ENCODE peak calls at places on chromosomes 16 and 17, in four cellular contexts. Z is cardiac muscle cell, T is progenitor cell of endocrine pancreas, B is skeletal muscle cell. Q is an unnamed sample.

GRCh38 chr17:71461504-71462197 is 659.2 kb upstream of the SOX9 start:
- DNase-seq in Z (no peak), T (no peak), B (no peak), Q (no peak)

GRCh38 chr16:53430363-53430762 is 3.9 kb upstream of the RBL2 start:
- DNase-seq in Z (no peak), T (no peak), B (no peak), Q (no peak)

GRCh38 chr17:45722161-45722560 is 62.0 kb upstream of the CRHR1 start:
- DNase-seq in Z (peak), T (no peak), B (no peak), Q (peak)

GRCh38 chr17:55212880-55213279 is 51.9 kb upstream of the HLF start:
- DNase-seq in Z (no peak), T (no peak), B (no peak), Q (no peak)

GRCh38 chr16:89560413-89561194 is at the start of gene RPL13:
- DNase-seq in Z (peak), T (peak), B (peak), Q (peak)

GRCh38 chr16:87028481-87029320 is 288.5 kb downstream of the C16orf95 start:
- DNase-seq in Z (no peak), T (no peak), B (no peak), Q (no peak)

GRCh38 chr17:56184650-56185049 is 31.4 kb downstream of the ANKFN1 start:
- DNase-seq in Z (no peak), T (no peak), B (peak), Q (no peak)

GRCh38 chr17:76079577-76080206 is 710 bp downstream of the ZACN start:
- DNase-seq in Z (no peak), T (no peak), B (no peak), Q (no peak)

GRCh38 chr16:24834459-24835335 is 11.1 kb upstream of the SLC5A11 start:
- DNase-seq in Z (peak), T (no peak), B (no peak), Q (no peak)

GRCh38 chr17:70274255-70274654 is 104.9 kb downstream of the KCNJ2 start:
- DNase-seq in Z (no peak), T (no peak), B (no peak), Q (no peak)

GRCh38 chr17:50129303-50129945 is 536 bp downstream of the SAMD14 start:
- DNase-seq in Z (peak), T (no peak), B (no peak), Q (peak)

GRCh38 chr17:55709984-55710383 is 12.7 kb downstream of the TMEM100 start:
- DNase-seq in Z (no peak), T (no peak), B (no peak), Q (peak)

GRCh38 chr17:58756246-58757161 is 850 bp downstream of the PPM1E start:
- DNase-seq in Z (peak), T (no peak), B (no peak), Q (no peak)

GRCh38 chr16:3094289-3095027 is 4.6 kb downstream of the ZSCAN10 start:
- DNase-seq in Z (peak), T (no peak), B (no peak), Q (no peak)

GRCh38 chr17:47812146-47812920 is 9.3 kb downstream of the OSBPL7 start:
- DNase-seq in Z (no peak), T (no peak), B (no peak), Q (peak)

GRCh38 chr16:20901441-20902112 is 1.0 kb downstream of the LYRM1 start:
- DNase-seq in Z (peak), T (peak), B (no peak), Q (peak)

GRCh38 chr17:70184770-70185169 is 15.4 kb downstream of the KCNJ2 start:
- DNase-seq in Z (peak), T (no peak), B (peak), Q (no peak)

GRCh38 chr17:65364408-65364807 is 197.0 kb downstream of the AXIN2 start:
- DNase-seq in Z (no peak), T (no peak), B (no peak), Q (no peak)

GRCh38 chr16:5516115-5516514 is 418.5 kb upstream of the EEF2KMT start:
- DNase-seq in Z (no peak), T (no peak), B (no peak), Q (no peak)

Q was measured in tibial artery.